ENCODE peak calls at places on chromosomes 11 and 22, in seven cellular contexts. Z is NCI-H345, L is OCI-LY7, H is non-pigmented ciliary epithelial cell, D is DMS79, B is tibial artery, G is colonic mucosa. T is an unnamed sample.

GRCh38 chr11:134055029-134055428 is 13.8 kb upstream of the JAM3 start:
- DNase-seq in G (no peak), B (no peak), H (no peak), D (no peak), L (no peak), Z (no peak), T (no peak)

GRCh38 chr11:122159173-122159701 is 43.2 kb upstream of the BLID start:
- DNase-seq in D (peak; percentile 85), G (no peak), H (no peak), B (no peak), L (no peak), Z (peak; percentile 70), T (no peak)

GRCh38 chr22:29382575-29383328 is 5.6 kb downstream of the AP1B1 start:
- DNase-seq in G (peak; percentile 81), D (no peak), L (no peak), B (peak; percentile 59), H (no peak), Z (no peak), T (peak; percentile 37)

GRCh38 chr11:76800466-76801200 is 17.5 kb downstream of the TSKU start:
- DNase-seq in D (no peak), B (no peak), Z (no peak), H (no peak), L (no peak), G (peak; percentile 20), T (no peak)

GRCh38 chr11:1193326-1194230 is 29.3 kb upstream of the MUC5B start:
- DNase-seq in H (no peak), Z (no peak), L (no peak), G (no peak), D (no peak), B (peak; percentile 65), T (no peak)

GRCh38 chr11:17991799-17992433 is 20.9 kb downstream of the SERGEF start:
- DNase-seq in G (peak; percentile 40), B (no peak), D (peak; percentile 50), H (no peak), Z (peak; percentile 39), L (peak; percentile 68), T (peak; percentile 51)

GRCh38 chr11:79081441-79082124 is 359.2 kb downstream of the TENM4 start:
- DNase-seq in D (no peak), B (no peak), L (no peak), H (peak; percentile 70), G (no peak), Z (no peak), T (no peak)

GRCh38 chr11:69115586-69116560 is 39.9 kb upstream of the SMIM38 start:
- DNase-seq in D (no peak), H (no peak), B (peak; percentile 78), G (no peak), L (no peak), Z (no peak), T (peak; percentile 67)

GRCh38 chr22:37182949-37183245 is 5.2 kb downstream of the C1QTNF6 start:
- DNase-seq in Z (no peak), D (no peak), H (no peak), L (no peak), B (no peak), G (no peak), T (no peak)

GRCh38 chr22:28884754-28885375 is 1.5 kb downstream of the ZNRF3 start:
- DNase-seq in B (no peak), G (peak; percentile 41), Z (no peak), L (no peak), D (no peak), H (no peak), T (peak; percentile 8)

GRCh38 chr22:35601743-35602633 is 15.1 kb downstream of the MB start:
- DNase-seq in H (peak; percentile 42), G (no peak), D (no peak), L (no peak), B (no peak), Z (no peak), T (peak; percentile 81)

T was measured in Calu3.